ENCODE peak calls at places on chromosomes 2 and 18, in seven cellular contexts. P, S, J, Y, U, A and F are unnamed samples.

GRCh38 chr2:228466851-228467250 is 285.4 kb upstream of the SPHKAP start:
- DNase-seq in U (no peak), A (no peak), Y (no peak), P (no peak), S (no peak), J (no peak), F (no peak)

GRCh38 chr2:241569831-241570281 is 11.3 kb downstream of the BOK start:
- DNase-seq in A (no peak), S (no peak), U (no peak), Y (no peak), P (no peak), J (no peak), F (no peak)

GRCh38 chr2:60794271-60794863 is 38.3 kb downstream of the PAPOLG start:
- DNase-seq in J (peak), A (no peak), P (peak), Y (peak), S (peak), U (no peak), F (peak)

GRCh38 chr2:122203523-122203922 is 448.1 kb downstream of the TSN start:
- DNase-seq in P (peak), J (peak), S (peak), Y (no peak), U (no peak), A (no peak), F (peak)

GRCh38 chr2:210584834-210585233 is 28.4 kb downstream of the CPS1 start:
- DNase-seq in S (no peak), Y (no peak), J (peak), U (no peak), A (no peak), P (peak), F (peak)

GRCh38 chr2:207223051-207223450 is 57.3 kb upstream of the KLF7 start:
- DNase-seq in P (peak), Y (peak), J (peak), A (no peak), U (no peak), S (peak), F (no peak)

GRCh38 chr2:11781624-11782023 is 35.2 kb downstream of the LPIN1 start:
- DNase-seq in Y (no peak), J (no peak), P (no peak), S (no peak), U (no peak), A (no peak), F (no peak)

GRCh38 chr2:133576714-133577113 is 8.5 kb upstream of the NCKAP5 start:
- DNase-seq in J (peak), Y (no peak), S (no peak), A (peak), P (no peak), U (no peak), F (no peak)

GRCh38 chr2:190117305-190117704 is 54.8 kb upstream of the MSTN start:
- DNase-seq in P (no peak), Y (no peak), A (no peak), S (no peak), J (no peak), U (no peak), F (no peak)

GRCh38 chr2:159902722-159903121 is 104.7 kb upstream of the CD302 start:
- DNase-seq in J (no peak), Y (no peak), A (no peak), S (no peak), P (no peak), U (no peak), F (no peak)

GRCh38 chr18:44922968-44923367 is 242.3 kb downstream of the SETBP1 start:
- DNase-seq in S (no peak), A (no peak), Y (no peak), U (no peak), P (no peak), J (no peak), F (no peak)

GRCh38 chr2:237693281-237694039 is 66.1 kb downstream of the LRRFIP1 start:
- DNase-seq in P (no peak), A (peak), U (no peak), J (peak), Y (peak), S (peak), F (peak)

GRCh38 chr2:116696903-116697302 is 1117.6 kb upstream of the DDX18 start:
- DNase-seq in A (no peak), Y (no peak), J (no peak), S (no peak), U (no peak), P (no peak), F (no peak)

GRCh38 chr18:1048048-1048447 is 143.4 kb downstream of the ADCYAP1 start:
- DNase-seq in P (no peak), U (no peak), S (peak), A (no peak), Y (no peak), J (peak), F (peak)

GRCh38 chr18:31241900-31242409 is 76.0 kb upstream of the DSG1 start:
- DNase-seq in Y (no peak), U (peak), J (peak), P (peak), S (no peak), A (peak), F (no peak)

GRCh38 chr2:120886534-120886961 is 150.9 kb downstream of the GLI2 start:
- DNase-seq in S (no peak), J (no peak), Y (no peak), U (no peak), A (no peak), P (no peak), F (no peak)

GRCh38 chr2:72920317-72921087 is 3.2 kb downstream of the EMX1 start:
- DNase-seq in S (peak), Y (peak), U (no peak), A (peak), J (no peak), P (peak), F (peak)

GRCh38 chr18:48662021-48662661 is 123.3 kb downstream of the CTIF start:
- DNase-seq in S (peak), U (peak), Y (no peak), A (no peak), P (no peak), J (peak), F (peak)

GRCh38 chr18:48639772-48640432 is 101.1 kb downstream of the CTIF start:
- DNase-seq in A (no peak), S (no peak), Y (peak), J (no peak), P (no peak), U (no peak), F (no peak)

GRCh38 chr2:85213893-85214512 is 80.8 kb downstream of the TCF7L1 start:
- DNase-seq in P (peak), Y (no peak), J (no peak), A (no peak), U (no peak), S (no peak), F (no peak)

GRCh38 chr2:26464390-26465265 is 13.3 kb downstream of the OTOF start:
- DNase-seq in J (no peak), S (no peak), Y (no peak), P (no peak), A (no peak), U (no peak), F (no peak)

GRCh38 chr18:67301592-67301991 is 214.9 kb downstream of the DSEL start:
- DNase-seq in J (no peak), A (no peak), S (peak), P (no peak), U (no peak), Y (no peak), F (peak)

GRCh38 chr2:96933528-96933927 is 52.9 kb downstream of the FAM178B start:
- DNase-seq in Y (no peak), J (no peak), S (no peak), U (no peak), P (no peak), A (no peak), F (no peak)

GRCh38 chr2:80238692-80239469 is 65.7 kb downstream of the LRRTM1 start:
- DNase-seq in P (peak), J (peak), U (no peak), Y (peak), A (peak), S (peak), F (peak)

GRCh38 chr2:96642564-96643350 is at the start of gene FER1L5:
- DNase-seq in P (peak), A (no peak), Y (no peak), J (no peak), S (peak), U (peak), F (peak)

GRCh38 chr2:224022474-224022873 is 16.6 kb downstream of the SERPINE2 start:
- DNase-seq in J (no peak), P (no peak), Y (no peak), A (no peak), S (no peak), U (no peak), F (no peak)

GRCh38 chr18:32139835-32140283 is 48.2 kb downstream of the RNF138 start:
- DNase-seq in Y (no peak), P (no peak), A (no peak), U (no peak), J (no peak), S (no peak), F (no peak)

GRCh38 chr2:9310390-9310789 is 103.8 kb downstream of the ASAP2 start:
- DNase-seq in S (peak), J (peak), P (no peak), U (no peak), Y (no peak), A (peak), F (peak)

GRCh38 chr18:8890957-8891464 is 185.7 kb downstream of the MTCL1 start:
- DNase-seq in A (no peak), P (peak), U (no peak), J (peak), S (peak), Y (no peak), F (peak)

GRCh38 chr2:9463698-9464034 is 10.7 kb upstream of the IAH1 start:
- DNase-seq in U (no peak), P (no peak), S (no peak), A (no peak), Y (no peak), J (no peak), F (no peak)

GRCh38 chr2:232981767-232982360 is 31.2 kb downstream of the NGEF start:
- DNase-seq in S (no peak), J (peak), Y (no peak), A (peak), P (no peak), U (no peak), F (no peak)

GRCh38 chr2:98757904-98758421 is 27.0 kb upstream of the MGAT4A start:
- DNase-seq in J (peak), U (peak), Y (peak), A (peak), P (no peak), S (peak), F (peak)
- H3K4me3 ChIP-seq in J (peak), U (no peak), Y (no peak), A (no peak), P (no peak), S (no peak), F (no peak)

GRCh38 chr18:76620326-76620813 is 125.3 kb upstream of the ZNF516 start:
- DNase-seq in U (peak), Y (peak), J (no peak), P (peak), A (peak), S (peak), F (peak)
- TF ChIP-seq CTCF in U (peak), Y (peak), J (no peak), P (peak), A (peak), S (peak), F (peak)

DNA sequence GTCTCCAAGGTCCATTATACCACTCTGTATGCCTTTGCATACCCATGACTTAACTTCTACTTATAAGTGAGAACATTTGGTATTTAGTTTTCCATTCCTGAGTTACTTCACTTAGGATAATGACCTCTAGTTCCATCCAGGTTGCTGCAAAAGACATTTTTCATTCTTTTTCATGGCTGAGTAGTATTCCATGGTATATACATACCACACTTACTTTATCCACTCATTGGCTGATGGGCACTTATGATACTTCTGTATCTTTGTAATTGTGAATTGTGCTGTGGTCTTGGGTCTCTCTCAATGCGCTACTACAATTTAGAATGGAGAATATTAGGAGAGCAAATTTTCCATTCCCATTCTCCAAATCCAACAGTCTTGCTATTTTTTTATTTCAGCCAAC is 76.4 kb downstream of the ZRANB3 start:
- DNase-seq in S (no peak), A (no peak), J (no peak), Y (no peak), U (no peak), P (no peak), F (no peak)
- H3K4me3 ChIP-seq in S (no peak), A (no peak), J (no peak), Y (no peak), U (no peak), P (no peak), F (no peak)

GRCh38 chr2:20187331-20187730 is 37.6 kb downstream of the SDC1 start:
- DNase-seq in Y (no peak), J (no peak), A (no peak), P (peak), U (no peak), S (no peak), F (no peak)
- TF ChIP-seq CTCF in Y (no peak), J (no peak), A (no peak), P (no peak), U (no peak), S (no peak), F (no peak)

DNA sequence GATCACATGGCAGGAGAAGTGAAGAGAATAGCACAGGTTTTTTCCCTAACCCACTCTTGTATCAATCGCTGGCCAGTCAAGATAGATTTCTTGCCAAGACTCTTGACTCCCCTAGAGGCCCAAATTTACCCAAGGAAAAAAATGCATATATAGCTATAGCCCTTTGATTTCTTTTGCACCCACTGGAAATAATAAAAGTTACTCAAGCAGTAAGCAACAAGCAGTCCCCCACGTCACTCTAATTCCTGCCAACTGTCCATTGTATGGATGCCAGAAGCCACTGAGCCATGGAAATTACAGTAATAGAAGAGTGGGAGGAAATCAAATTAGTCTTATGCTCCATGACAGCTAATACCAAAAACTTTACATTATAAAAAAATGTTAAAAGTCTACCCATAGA is 125.3 kb upstream of the SLC39A10 start:
- DNase-seq in U (no peak), P (peak), J (no peak), Y (no peak), A (no peak), S (peak), F (peak)
- H3K4me3 ChIP-seq in U (no peak), P (no peak), J (no peak), Y (no peak), A (no peak), S (no peak), F (no peak)

DNA sequence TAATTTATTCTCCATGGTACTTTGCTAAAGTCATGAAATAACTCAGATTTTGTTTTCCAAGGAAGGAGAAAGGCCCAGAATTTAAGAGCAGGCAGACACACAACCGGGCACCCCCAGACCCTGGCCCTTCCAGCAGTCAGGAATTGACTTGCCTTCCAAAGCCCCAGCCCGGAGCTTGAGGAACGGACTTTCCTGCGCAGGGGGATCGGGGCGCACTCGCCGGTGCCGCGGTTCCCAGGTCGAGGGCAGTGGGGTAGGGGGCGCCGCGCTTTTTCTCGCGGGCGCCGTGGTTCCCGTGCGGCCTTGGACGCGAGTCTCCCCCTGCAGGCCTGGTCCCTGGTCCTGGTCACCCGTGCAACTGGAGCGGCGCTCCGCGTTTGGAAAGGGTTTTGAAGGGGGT is 1.2 kb downstream of the ZNF236 start:
- DNase-seq in A (peak), U (no peak), Y (peak), P (no peak), J (no peak), S (no peak), F (no peak)
- TF ChIP-seq CTCF in A (no peak), U (no peak), Y (peak), P (peak), J (peak), S (peak), F (peak)

DNA sequence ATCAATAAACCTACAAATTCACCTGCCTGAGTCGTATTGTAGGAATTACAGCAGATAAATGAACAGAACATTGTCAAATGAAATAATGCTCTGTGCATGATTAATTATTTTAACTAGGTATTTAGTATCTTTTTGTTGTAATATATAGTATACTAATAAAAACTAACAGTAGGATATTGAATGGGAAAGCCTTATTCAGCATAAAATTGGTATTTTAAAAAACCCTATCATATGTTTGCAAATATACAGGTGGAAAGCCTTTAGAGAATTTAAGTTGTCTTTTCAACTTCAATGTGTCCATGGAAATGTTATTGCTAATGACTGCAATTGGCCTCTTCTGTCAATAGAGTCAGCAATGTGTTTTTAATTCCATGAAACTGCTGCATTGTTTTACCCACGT is 40.8 kb upstream of the SLC35F5 start:
- DNase-seq in U (no peak), P (no peak), Y (no peak), J (no peak), S (peak), A (no peak), F (no peak)
- H3K4me3 ChIP-seq in U (no peak), P (no peak), Y (no peak), J (no peak), S (no peak), A (no peak), F (no peak)

GRCh38 chr18:39945076-39945475 is 2010.0 kb upstream of the PIK3C3 start:
- DNase-seq in Y (no peak), U (no peak), P (no peak), J (peak), A (no peak), S (no peak), F (no peak)
- TF ChIP-seq CTCF in Y (no peak), U (no peak), P (no peak), J (no peak), A (no peak), S (no peak), F (no peak)

GRCh38 chr2:64538764-64539433 is 14.8 kb downstream of the AFTPH start:
- DNase-seq in P (no peak), Y (peak), S (no peak), A (no peak), U (no peak), J (no peak), F (no peak)

GRCh38 chr2:64541547-64541946 is 17.4 kb downstream of the AFTPH start:
- DNase-seq in U (no peak), Y (no peak), A (no peak), P (no peak), S (no peak), J (no peak), F (no peak)

GRCh38 chr2:64540615-64541014 is 16.5 kb downstream of the AFTPH start:
- DNase-seq in S (no peak), Y (peak), U (no peak), A (no peak), P (no peak), J (peak), F (no peak)

GRCh38 chr2:64542071-64543005 is 18.2 kb downstream of the AFTPH start:
- DNase-seq in U (no peak), S (no peak), Y (no peak), A (no peak), J (peak), P (no peak), F (no peak)

GRCh38 chr2:64543006-64543697 is 19.0 kb downstream of the AFTPH start:
- DNase-seq in U (no peak), A (no peak), P (no peak), S (peak), Y (no peak), J (peak), F (peak)
- H3K4me3 ChIP-seq in U (no peak), A (no peak), P (no peak), S (no peak), Y (no peak), J (no peak), F (no peak)

DNA sequence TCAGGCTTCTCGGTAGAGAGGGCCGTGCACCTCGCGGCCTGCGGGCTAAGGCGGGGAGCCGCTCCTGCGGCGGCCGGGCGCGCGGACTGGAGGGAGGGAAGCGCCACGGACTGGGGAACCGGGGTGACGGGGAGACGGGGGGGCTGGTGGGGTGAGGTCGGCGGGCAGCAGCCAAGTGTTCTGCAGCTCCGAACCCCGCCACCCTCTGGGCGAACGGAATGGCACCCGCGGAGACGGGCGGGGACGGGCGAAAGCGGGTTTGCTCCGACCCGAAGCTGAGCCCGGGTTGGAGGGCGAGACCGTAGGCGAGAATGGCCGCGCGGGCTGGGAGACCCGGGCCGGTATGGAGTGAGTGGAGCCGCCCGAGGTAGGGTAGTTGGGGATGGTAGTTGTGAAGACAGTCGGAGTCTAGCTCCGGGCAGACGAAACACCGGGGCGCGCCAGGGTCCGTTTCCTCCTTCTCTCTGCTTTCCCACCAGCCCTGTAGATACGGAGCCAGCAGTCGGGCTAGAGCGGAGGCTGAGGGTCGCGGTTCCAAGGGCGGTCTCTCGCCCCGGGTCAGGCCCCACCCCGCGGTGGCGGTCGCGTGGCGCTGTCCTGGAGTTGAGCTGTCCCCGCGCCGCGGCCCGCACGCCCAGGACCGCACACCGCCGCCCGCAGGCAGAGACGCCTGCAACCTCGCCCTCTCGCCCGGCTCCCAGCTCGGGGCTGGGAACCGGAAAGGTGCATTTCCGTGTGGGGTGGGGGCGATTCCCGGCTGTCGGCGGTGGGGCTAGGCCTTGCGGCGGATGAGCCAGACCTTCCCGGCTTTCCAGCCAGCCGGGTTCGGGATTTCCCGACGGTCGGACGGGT is 160.3 kb upstream of the SIX2 start:
- DNase-seq in Y (no peak), S (no peak), P (no peak), A (no peak), U (no peak), J (peak), F (no peak)
- TF ChIP-seq CTCF in Y (no peak), S (no peak), P (no peak), A (no peak), U (peak), J (no peak), F (no peak)